ENCODE peak calls at places on chromosomes 13 and 19, in six cellular contexts. C is hepatocyte, Y is neural progenitor cell, E is astrocyte, Q is fibroblast of lung, H is mammary epithelial cell. V is an unnamed sample.

GRCh38 chr19:30593975-30594925 is 222.1 kb downstream of the ZNF536 start:
- DNase-seq in C (no peak), Y (peak), E (no peak), Q (no peak), H (no peak), V (no peak)

GRCh38 chr19:43782689-43783231 is 2.0 kb upstream of the KCNN4 start:
- DNase-seq in C (no peak), Y (no peak), E (no peak), Q (no peak), H (peak), V (no peak)

GRCh38 chr13:32878172-32878571 is 138.1 kb upstream of the KL start:
- DNase-seq in C (no peak), Y (no peak), E (peak), Q (peak), H (peak), V (no peak)

GRCh38 chr19:2740314-2740656 is 468 bp upstream of the SLC39A3 start:
- DNase-seq in C (no peak), Y (no peak), E (no peak), Q (no peak), H (no peak), V (no peak)

GRCh38 chr19:5091576-5092215 is 122.8 kb downstream of the KDM4B start:
- DNase-seq in C (peak), Y (no peak), E (no peak), Q (no peak), H (no peak), V (no peak)

GRCh38 chr13:97279913-97280312 is 57.8 kb downstream of the MBNL2 start:
- DNase-seq in C (no peak), Y (no peak), E (peak), Q (peak), H (no peak), V (peak)

GRCh38 chr19:566403-566802 is 6.0 kb upstream of the BSG start:
- DNase-seq in C (peak), Y (no peak), E (no peak), Q (no peak), H (no peak), V (no peak)

GRCh38 chr19:45340899-45341453 is 426 bp downstream of the KLC3 start:
- DNase-seq in C (no peak), Y (peak), E (no peak), Q (no peak), H (peak), V (no peak)

GRCh38 chr13:78700121-78700910 is 41.4 kb upstream of the OBI1 start:
- DNase-seq in C (no peak), Y (no peak), E (peak), Q (peak), H (peak), V (peak)

GRCh38 chr19:31271569-31271911 is 77.7 kb downstream of the TSHZ3 start:
- DNase-seq in C (no peak), Y (no peak), E (no peak), Q (no peak), H (no peak), V (no peak)

GRCh38 chr19:8466018-8466417 is 21.2 kb downstream of the HNRNPM start:
- DNase-seq in C (no peak), Y (no peak), E (peak), Q (peak), H (no peak), V (no peak)

GRCh38 chr13:30743319-30744055 is 8.1 kb downstream of the ALOX5AP start:
- DNase-seq in C (peak), Y (no peak), E (peak), Q (peak), H (peak), V (peak)

GRCh38 chr13:46593403-46593802 is 40.4 kb downstream of the LRCH1 start:
- DNase-seq in C (no peak), Y (no peak), E (no peak), Q (no peak), H (no peak), V (no peak)

GRCh38 chr13:46032341-46032740 is 20.2 kb downstream of the ZC3H13 start:
- DNase-seq in C (no peak), Y (no peak), E (no peak), Q (no peak), H (no peak), V (no peak)

GRCh38 chr13:26502826-26503225 is 54.7 kb upstream of the WASF3 start:
- DNase-seq in C (peak), Y (peak), E (peak), Q (peak), H (peak), V (peak)

GRCh38 chr13:42350141-42350540 is 78.2 kb downstream of the AKAP11 start:
- DNase-seq in C (no peak), Y (no peak), E (no peak), Q (no peak), H (no peak), V (no peak)

GRCh38 chr19:58361900-58362271 is 665 bp downstream of the ZNF497 start:
- DNase-seq in C (peak), Y (no peak), E (peak), Q (no peak), H (no peak), V (no peak)

GRCh38 chr13:29621401-29621800 is 25.9 kb upstream of the SLC7A1 start:
- DNase-seq in C (no peak), Y (no peak), E (peak), Q (peak), H (peak), V (no peak)

GRCh38 chr13:110921209-110921608 is 6.3 kb upstream of the ANKRD10 start:
- DNase-seq in C (no peak), Y (no peak), E (no peak), Q (no peak), H (no peak), V (no peak)

GRCh38 chr13:32019612-32020233 is 11.9 kb upstream of the FRY start:
- DNase-seq in C (peak), Y (peak), E (peak), Q (peak), H (peak), V (peak)

GRCh38 chr19:36972594-36972993 is 56.5 kb downstream of the ZNF568 start:
- DNase-seq in C (no peak), Y (no peak), E (no peak), Q (no peak), H (no peak), V (no peak)

GRCh38 chr13:44048326-44048725 is 168.6 kb downstream of the LACC1 start:
- DNase-seq in C (no peak), Y (no peak), E (no peak), Q (no peak), H (no peak), V (no peak)
- TF ChIP-seq CTCF in C (peak), Y (no peak), E (no peak), Q (no peak), H (no peak), V (no peak)

GRCh38 chr13:20232556-20233277 is 598 bp upstream of the GJB6 start:
- DNase-seq in C (no peak), Y (no peak), E (no peak), Q (no peak), H (no peak), V (no peak)

GRCh38 chr13:20227730-20228129 is 4.4 kb downstream of the GJB6 start:
- DNase-seq in C (no peak), Y (no peak), E (no peak), Q (no peak), H (no peak), V (no peak)

GRCh38 chr13:20231839-20232555 is at the start of gene GJB6:
- DNase-seq in C (peak), Y (peak), E (no peak), Q (no peak), H (peak), V (no peak)

GRCh38 chr13:20227288-20227687 is 4.8 kb downstream of the GJB6 start:
- DNase-seq in C (no peak), Y (no peak), E (no peak), Q (no peak), H (no peak), V (no peak)

GRCh38 chr13:20230913-20231838 is 943 bp downstream of the GJB6 start:
- DNase-seq in C (no peak), Y (peak), E (no peak), Q (no peak), H (no peak), V (no peak)
- TF ChIP-seq EZH2 in C (no peak), Y (no peak), E (no peak), Q (peak), H (no peak), V (no peak)

DNA sequence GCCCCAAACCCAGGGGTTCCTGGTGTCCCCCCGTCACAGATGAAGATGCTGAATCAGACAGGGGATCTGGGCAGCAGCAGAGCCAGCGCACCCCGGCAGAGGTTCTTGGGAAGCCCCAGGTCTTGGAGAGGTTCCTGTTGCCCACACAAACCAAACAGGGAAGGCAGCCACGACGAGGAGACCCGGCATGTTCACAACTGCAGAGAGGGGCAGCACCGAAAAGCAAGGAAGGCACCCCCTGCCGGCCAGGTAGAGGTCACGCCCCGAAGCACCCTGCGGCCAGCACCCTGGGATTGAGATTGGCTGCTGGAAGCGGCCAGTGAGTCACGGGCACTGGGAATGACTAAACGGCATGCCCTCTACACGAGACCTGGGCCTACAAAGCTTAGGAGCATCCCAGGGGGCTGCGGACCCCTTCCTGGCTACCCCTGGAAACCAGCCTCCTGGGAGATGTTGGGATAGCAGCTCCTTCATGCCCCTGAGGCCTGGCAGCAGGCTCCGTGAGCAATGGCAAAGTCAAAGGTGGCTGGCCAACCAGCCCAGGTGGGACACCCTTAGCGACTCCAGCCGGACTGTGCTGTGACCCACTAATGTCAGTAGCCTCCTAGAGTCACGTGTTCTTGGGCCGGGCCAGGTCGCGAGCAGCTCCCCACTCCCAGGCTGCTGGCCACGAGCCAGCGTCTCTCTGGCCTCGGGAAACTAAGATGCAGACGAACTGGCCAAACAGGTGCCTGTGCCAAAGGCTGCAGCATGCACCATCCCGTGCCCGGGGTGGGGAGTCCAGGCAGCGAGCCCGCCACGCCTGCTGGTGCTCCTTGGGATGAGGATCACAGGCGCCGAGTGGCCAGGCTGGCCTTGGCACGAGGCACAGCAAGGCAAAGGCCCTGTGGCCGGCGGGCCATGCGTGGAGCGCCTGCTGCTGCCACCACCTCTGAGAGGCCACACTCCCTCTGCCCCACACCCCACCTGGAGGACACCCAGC is 43.2 kb downstream of the MLLT1 start:
- DNase-seq in C (no peak), Y (no peak), E (no peak), Q (no peak), H (no peak), V (peak)
- TF ChIP-seq CTCF in C (no peak), Y (no peak), E (no peak), Q (no peak), H (no peak), V (no peak)

GRCh38 chr13:27979001-27979643 is 9.4 kb downstream of the URAD start:
- DNase-seq in C (no peak), Y (peak), E (no peak), Q (no peak), H (no peak), V (no peak)

GRCh38 chr13:27975579-27976361 is 6.7 kb upstream of the CDX2 start:
- DNase-seq in C (no peak), Y (peak), E (no peak), Q (no peak), H (no peak), V (no peak)

GRCh38 chr13:27978301-27978968 is 9.3 kb upstream of the CDX2 start:
- DNase-seq in C (peak), Y (peak), E (no peak), Q (no peak), H (no peak), V (no peak)

GRCh38 chr13:27976362-27977177 is 7.5 kb upstream of the CDX2 start:
- DNase-seq in C (no peak), Y (no peak), E (no peak), Q (no peak), H (no peak), V (no peak)

DNA sequence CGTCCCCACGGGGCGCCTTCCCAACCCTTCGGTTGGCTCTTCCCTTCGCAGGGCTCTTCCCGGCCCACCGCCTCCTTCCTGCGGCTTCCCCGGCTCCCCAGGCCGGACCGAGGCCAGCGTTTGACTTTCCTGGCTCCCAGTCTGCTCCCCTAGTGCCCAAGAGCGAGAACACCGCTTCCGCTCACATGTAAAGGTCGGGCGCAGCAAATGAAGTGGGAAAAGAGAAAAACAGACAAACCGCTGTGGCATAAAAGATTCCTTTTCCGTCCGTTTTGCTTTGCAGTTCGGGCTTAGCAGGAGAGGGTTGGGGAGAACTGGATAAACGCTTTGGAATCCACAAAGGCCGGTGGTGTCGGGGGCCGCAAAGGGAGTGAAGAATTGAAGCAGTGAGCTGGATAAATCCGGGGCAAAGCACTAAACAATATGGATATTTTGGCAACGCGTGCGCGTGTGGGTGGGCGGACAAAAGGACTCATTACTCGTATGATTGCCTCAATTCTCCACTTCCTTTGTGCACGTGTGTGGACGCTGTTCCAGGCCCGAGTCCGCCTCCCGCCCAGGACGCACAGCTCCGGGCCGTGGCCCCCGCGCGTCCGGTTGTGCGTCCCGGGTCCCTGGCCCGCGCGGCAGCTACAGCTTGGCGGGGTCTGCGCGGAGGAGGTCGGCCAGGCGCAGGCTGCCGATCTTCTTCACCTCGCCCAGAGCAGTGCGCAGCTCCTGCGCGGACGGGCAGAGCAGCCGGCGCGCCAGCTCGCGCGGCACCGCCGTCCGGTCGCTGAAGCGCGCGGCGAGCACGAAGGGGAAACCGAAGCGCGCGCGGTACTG is 8.6 kb upstream of the CDX2 start:
- DNase-seq in C (no peak), Y (peak), E (peak), Q (no peak), H (peak), V (no peak)
- TF ChIP-seq EZH2 in C (peak), Y (peak), E (peak), Q (no peak), H (peak), V (peak)

DNA sequence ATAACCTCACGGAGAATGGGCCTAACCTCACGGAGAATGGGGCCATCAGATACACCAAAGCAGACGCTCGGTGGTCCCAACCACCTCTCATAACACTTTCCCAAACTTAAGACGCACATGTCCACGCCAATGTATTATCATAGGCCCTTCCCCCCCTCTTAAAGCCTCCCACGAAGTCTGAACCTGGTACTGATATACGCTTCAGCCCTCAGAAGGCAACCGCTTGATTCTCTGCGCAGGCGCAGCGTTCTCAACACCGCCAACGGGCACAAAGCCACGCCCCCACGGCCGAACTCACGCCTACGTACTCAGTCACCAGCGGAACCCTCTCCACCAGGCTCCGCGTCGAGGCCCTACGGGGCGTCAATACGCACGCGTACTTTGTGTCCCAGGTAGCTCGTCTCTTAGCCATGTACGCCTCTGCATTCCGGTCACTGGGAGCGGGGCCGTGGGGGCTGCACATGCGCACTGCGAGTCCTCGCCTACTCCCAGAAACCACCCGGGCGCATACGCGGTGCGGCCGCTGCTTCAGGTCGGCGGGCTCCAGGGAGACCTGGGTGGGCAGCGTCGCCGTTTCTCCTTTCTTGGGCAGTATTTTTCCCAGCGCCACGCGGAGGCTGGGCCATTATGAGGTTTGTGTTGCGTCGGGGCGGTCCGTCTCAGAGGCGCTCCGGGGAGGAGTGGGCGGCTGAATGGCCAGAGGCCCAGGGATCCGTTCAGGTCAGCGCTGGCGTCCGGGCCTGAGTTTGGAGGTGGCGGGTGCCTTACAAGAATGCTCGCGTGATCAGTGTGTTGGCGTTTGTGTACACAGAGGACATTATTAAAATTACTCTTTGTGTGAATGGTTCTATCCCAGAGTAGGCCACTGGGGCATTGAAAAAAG is 25.3 kb downstream of the ZNF582 start:
- DNase-seq in C (peak), Y (peak), E (peak), Q (peak), H (peak), V (peak)
- TF ChIP-seq CTCF in C (no peak), Y (no peak), E (no peak), Q (no peak), H (no peak), V (no peak)

GRCh38 chr13:71866173-71867091 is 572 bp downstream of the DACH1 start:
- DNase-seq in C (peak), Y (peak), E (no peak), Q (peak), H (peak), V (peak)
- TF ChIP-seq EZH2 in C (no peak), Y (no peak), E (no peak), Q (no peak), H (peak), V (no peak)

DNA sequence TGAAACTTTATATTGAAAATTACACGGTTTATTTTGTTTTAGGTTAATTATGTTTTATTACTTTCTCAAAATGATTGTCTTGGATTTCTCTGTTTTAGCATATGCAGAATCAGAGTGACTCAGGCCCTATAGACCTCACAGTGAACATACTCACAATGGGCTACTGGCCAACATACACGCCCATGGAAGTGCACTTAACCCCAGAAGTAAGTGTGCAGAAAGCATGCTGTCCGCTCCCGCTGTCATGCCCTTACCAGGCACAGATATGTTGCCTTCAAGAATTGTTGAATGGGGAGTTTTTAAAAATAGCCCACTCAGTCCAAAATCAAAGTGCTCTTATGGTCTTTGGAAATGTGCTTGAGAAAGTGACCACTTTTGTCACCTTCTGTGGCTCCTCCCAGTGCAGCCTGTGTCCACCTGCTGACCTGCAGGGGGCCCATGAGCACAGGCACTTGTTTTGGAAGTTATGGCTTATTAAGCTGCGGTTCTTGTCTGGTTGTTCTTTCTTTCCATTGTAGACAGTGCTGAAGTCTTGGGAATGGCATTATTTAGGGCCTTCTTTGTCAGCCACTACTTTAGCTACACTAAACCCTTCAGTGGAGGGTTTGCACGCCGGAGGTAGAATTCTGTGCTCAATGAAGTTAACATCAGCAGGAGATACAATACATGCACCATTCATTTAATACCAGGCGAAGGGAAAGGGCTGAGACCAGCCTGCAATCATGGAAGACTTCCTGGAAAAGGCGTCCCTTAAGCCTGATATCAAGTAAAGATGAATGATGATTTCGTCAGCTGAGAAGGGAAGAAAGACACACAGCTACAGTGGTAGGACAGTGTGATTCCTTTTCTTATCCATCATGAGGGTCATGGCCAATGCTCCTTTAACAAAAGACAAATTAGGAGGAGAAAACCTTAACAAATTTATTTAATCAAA is 36.7 kb downstream of the CUL4A start:
- DNase-seq in C (peak), Y (peak), E (no peak), Q (no peak), H (no peak), V (no peak)
- TF ChIP-seq CTCF in C (peak), Y (peak), E (peak), Q (peak), H (peak), V (peak)